ENCODE peak calls at places on chromosomes 7 and 10, in four cellular contexts. Q is K562, I is GM12878, B is HL-60. G is an unnamed sample.

GRCh38 chr10:72085166-72085565 is 3.2 kb downstream of the SPOCK2 start:
- DNase-seq in I (no peak), B (no peak), Q (no peak), G (no peak)

GRCh38 chr10:24952701-24953349 is 419 bp upstream of the PRTFDC1 start:
- DNase-seq in B (no peak), I (no peak), Q (peak; percentile 64), G (peak; percentile 50)

GRCh38 chr10:50469288-50469687 is 154.5 kb downstream of the SGMS1 start:
- DNase-seq in Q (no peak), B (no peak), I (no peak), G (no peak)

GRCh38 chr7:154289119-154289518 is 236.9 kb downstream of the DPP6 start:
- DNase-seq in I (no peak), B (no peak), Q (no peak), G (no peak)

GRCh38 chr7:156989766-156990535 is 20.5 kb downstream of the MNX1 start:
- DNase-seq in B (no peak), Q (no peak), I (no peak), G (no peak)

GRCh38 chr10:23405540-23405939 is 33.3 kb upstream of the OTUD1 start:
- DNase-seq in B (no peak), I (no peak), Q (no peak), G (no peak)

GRCh38 chr10:2861632-2862210 is 205.6 kb upstream of the PFKP start:
- DNase-seq in I (no peak), B (no peak), Q (no peak), G (no peak)

GRCh38 chr10:26090032-26090431 is 126.5 kb upstream of the GAD2 start:
- DNase-seq in Q (no peak), I (no peak), B (no peak), G (no peak)

GRCh38 chr10:61452229-61452651 is 941 bp downstream of the TMEM26 start:
- DNase-seq in I (no peak), B (no peak), Q (no peak), G (no peak)

GRCh38 chr7:143519411-143520131 is 41.9 kb downstream of the TAS2R41 start:
- DNase-seq in Q (no peak), I (no peak), B (no peak), G (no peak)

GRCh38 chr7:69814421-69814962 is 216.2 kb downstream of the AUTS2 start:
- DNase-seq in B (no peak), I (no peak), Q (no peak), G (no peak)

GRCh38 chr7:149330914-149331567 is 69.0 kb downstream of the ZNF783 start:
- DNase-seq in Q (peak; percentile 34), I (no peak), B (no peak), G (no peak)

GRCh38 chr10:88932539-88933256 is 19.9 kb downstream of the ACTA2 start:
- DNase-seq in B (peak; percentile 61), I (no peak), Q (peak; percentile 33), G (no peak)

GRCh38 chr10:28777911-28778310 is 100.6 kb downstream of the BAMBI start:
- DNase-seq in Q (no peak), B (no peak), I (no peak), G (no peak)

GRCh38 chr10:13074562-13075451 is 25.2 kb upstream of the OPTN start:
- DNase-seq in B (peak; percentile 15), Q (peak; percentile 75), I (no peak), G (peak; percentile 39)

GRCh38 chr7:4798706-4799235 is 23.3 kb downstream of the AP5Z1 start:
- DNase-seq in Q (no peak), B (no peak), I (no peak), G (no peak)

GRCh38 chr10:96585726-96586418 is 940 bp downstream of the TM9SF3 start:
- DNase-seq in I (no peak), B (no peak), Q (no peak), G (no peak)

GRCh38 chr7:55486991-55487390 is 85.3 kb downstream of the VOPP1 start:
- DNase-seq in I (no peak), Q (no peak), B (no peak), G (no peak)

GRCh38 chr7:138247568-138248328 is 171.5 kb downstream of the AKR1D1 start:
- DNase-seq in I (no peak), Q (peak; percentile 41), B (no peak), G (no peak)

GRCh38 chr10:46232084-46232483 is 54.7 kb upstream of the ANTXRL start:
- DNase-seq in Q (no peak), B (no peak), I (no peak), G (no peak)

GRCh38 chr10:287814-288213 is 152.6 kb downstream of the ZMYND11 start:
- DNase-seq in I (no peak), B (no peak), Q (peak; percentile 18), G (no peak)

GRCh38 chr7:727806-728460 is 852 bp upstream of the PRKAR1B start:
- DNase-seq in I (no peak), B (no peak), Q (peak; percentile 16), G (no peak)

GRCh38 chr7:342681-343216 is 52.8 kb downstream of the FOXL3 start:
- DNase-seq in I (no peak), B (no peak), Q (no peak), G (no peak)

GRCh38 chr7:53596230-53596629 is 560.8 kb downstream of the POM121L12 start:
- DNase-seq in B (peak; percentile 32), Q (no peak), I (no peak), G (no peak)

DNA sequence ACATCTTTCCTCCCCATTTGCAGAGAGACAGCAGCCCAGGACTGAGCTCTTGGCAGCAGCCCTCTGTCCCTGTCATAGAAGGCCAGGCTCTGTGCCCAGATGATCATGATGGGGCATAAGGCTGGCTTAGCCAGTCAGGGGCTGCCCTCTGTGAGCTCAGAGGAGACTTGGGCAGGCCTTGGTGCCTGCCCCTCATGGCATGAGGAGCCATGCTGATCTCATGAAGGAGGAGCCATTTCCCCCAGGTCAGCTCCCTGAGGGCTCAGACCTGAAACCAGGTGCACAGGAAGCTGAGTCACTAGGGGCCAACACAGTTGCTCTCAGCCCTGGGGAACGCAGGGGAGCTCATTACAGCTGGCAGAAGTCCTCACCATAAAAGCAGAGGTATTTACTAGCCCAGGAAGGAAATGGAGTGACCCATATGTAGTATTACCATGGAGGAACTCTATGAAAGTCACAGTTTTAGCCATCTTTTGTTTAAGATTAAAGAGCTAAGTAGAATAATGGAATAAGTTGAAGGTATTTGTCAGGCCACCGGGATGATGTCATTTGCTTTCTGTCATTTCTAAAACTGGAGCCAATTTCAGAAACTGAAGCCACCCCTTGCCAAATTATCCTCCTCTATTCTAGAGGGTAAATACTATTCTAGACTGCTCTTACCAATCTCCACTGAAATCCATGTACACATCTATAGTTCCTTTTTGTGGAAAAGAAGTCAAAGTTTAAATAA is 362.4 kb upstream of the ZNF32 start:
- DNase-seq in I (peak; percentile 80), Q (no peak), B (no peak), G (peak; percentile 49)
- TF ChIP-seq SPI1 in I (peak; percentile 16), Q (no peak), B (no peak), G (peak; percentile 21)

GRCh38 chr7:74115326-74115725 is 31.7 kb downstream of the LIMK1 start:
- DNase-seq in Q (no peak), I (no peak), B (no peak), G (no peak)
- TF ChIP-seq SPI1 in Q (no peak), I (no peak), B (no peak), G (no peak)

GRCh38 chr10:132430231-132430743 is 33.3 kb downstream of the PWWP2B start:
- DNase-seq in Q (no peak), I (no peak), B (no peak), G (no peak)
- TF ChIP-seq SPI1 in Q (no peak), I (no peak), B (no peak), G (no peak)

GRCh38 chr10:8951440-8952089 is 897.1 kb downstream of the GATA3 start:
- DNase-seq in Q (no peak), B (no peak), I (no peak), G (no peak)

GRCh38 chr10:8950978-8951377 is 896.5 kb downstream of the GATA3 start:
- DNase-seq in I (no peak), B (no peak), Q (no peak), G (no peak)

GRCh38 chr10:8962249-8962648 is 907.8 kb downstream of the GATA3 start:
- DNase-seq in I (no peak), Q (no peak), B (no peak), G (no peak)

GRCh38 chr10:8956400-8956799 is 901.9 kb downstream of the GATA3 start:
- DNase-seq in Q (no peak), B (no peak), I (no peak), G (no peak)
- TF ChIP-seq SPI1 in Q (no peak), B (no peak), I (no peak), G (no peak)

DNA sequence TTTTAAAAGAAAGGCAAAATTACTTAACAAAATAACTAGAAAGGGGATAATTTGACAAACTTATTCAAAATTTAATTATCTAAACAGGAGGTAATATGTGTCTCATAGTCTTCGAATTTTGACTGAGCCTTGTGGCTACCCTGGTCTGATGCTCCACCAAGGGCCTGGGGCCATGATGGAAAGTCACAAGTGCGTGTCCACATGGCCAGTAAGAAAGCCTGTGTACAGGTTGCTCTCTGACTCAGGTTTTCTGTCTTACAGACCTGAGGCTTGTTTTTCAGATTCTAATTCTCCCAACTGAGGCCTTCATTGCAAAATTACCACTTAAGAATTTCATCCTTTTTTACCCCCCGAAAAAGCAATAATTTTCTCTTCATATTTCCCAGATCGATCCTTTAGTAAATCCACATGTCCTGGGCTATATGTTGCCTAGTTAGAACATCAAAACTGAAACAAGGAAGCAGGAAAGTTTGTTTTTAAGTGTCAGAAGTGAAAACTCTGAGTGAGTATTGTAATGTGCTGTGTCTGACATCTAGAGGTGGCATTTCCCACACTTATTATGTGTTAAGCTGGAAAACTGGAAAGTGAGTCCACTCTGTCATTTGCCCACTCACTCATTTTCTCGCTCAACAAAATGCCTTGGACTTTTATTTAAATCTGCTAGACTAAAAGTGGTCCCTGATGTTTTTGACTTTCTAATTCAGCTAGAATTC is 10.0 kb downstream of the CYP3A43 start:
- DNase-seq in B (no peak), Q (no peak), I (peak; percentile 36), G (peak; percentile 11)
- TF ChIP-seq SPI1 in B (no peak), Q (no peak), I (no peak), G (peak; percentile 57)

GRCh38 chr10:34804306-34804705 is 10.8 kb downstream of the PARD3 start:
- DNase-seq in Q (no peak), I (no peak), B (no peak), G (no peak)

GRCh38 chr10:34802692-34803091 is 12.4 kb downstream of the PARD3 start:
- DNase-seq in Q (no peak), I (no peak), B (no peak), G (no peak)

GRCh38 chr10:34798654-34799053 is 16.4 kb downstream of the PARD3 start:
- DNase-seq in Q (no peak), I (no peak), B (no peak), G (no peak)

GRCh38 chr10:34800624-34801023 is 14.5 kb downstream of the PARD3 start:
- DNase-seq in B (no peak), I (no peak), Q (no peak), G (no peak)

GRCh38 chr10:34801066-34801738 is 13.9 kb downstream of the PARD3 start:
- DNase-seq in B (no peak), I (no peak), Q (no peak), G (no peak)
- TF ChIP-seq SPI1 in B (no peak), I (no peak), Q (no peak), G (no peak)

GRCh38 chr10:80265740-80266512 is 23.5 kb downstream of the MAT1A start:
- DNase-seq in B (no peak), Q (no peak), I (no peak), G (no peak)
- TF ChIP-seq SPI1 in B (no peak), Q (no peak), I (no peak), G (no peak)

GRCh38 chr7:128827248-128827958 is 2.8 kb upstream of the FLNC start:
- DNase-seq in B (no peak), Q (peak; percentile 88), I (no peak), G (no peak)
- TF ChIP-seq SPI1 in B (no peak), Q (no peak), I (no peak), G (no peak)

GRCh38 chr10:4804505-4804904 is 21.5 kb upstream of the AKR1E2 start:
- DNase-seq in B (no peak), Q (no peak), I (no peak), G (no peak)
- TF ChIP-seq SPI1 in B (no peak), Q (no peak), I (no peak), G (no peak)

G was measured in GM12891.